ENCODE peak calls at places on chromosomes 2 and 18, in ten cellular contexts. One of them, this sample, is unnamed.

GRCh38 chr2:190964170-190964795 is 49.7 kb downstream of the STAT1 start:
- DNase-seq in stomach: no peak
- DNase-seq in K562: no peak
- DNase-seq in suprapubic skin: no peak
- DNase-seq in HL-60: no peak
- DNase-seq in upper lobe of left lung: no peak
- DNase-seq in transverse colon: no peak
- DNase-seq in sigmoid colon: no peak
- DNase-seq in esophagus muscularis mucosa: no peak
- DNase-seq in prostate gland: no peak
- DNase-seq in this sample: no peak

GRCh38 chr2:165369131-165369935 is 100.2 kb upstream of the CSRNP3 start:
- DNase-seq in stomach: peak; percentile 56
- DNase-seq in K562: no peak
- DNase-seq in suprapubic skin: no peak
- DNase-seq in HL-60: no peak
- DNase-seq in upper lobe of left lung: peak; percentile 48
- DNase-seq in transverse colon: no peak
- DNase-seq in sigmoid colon: no peak
- DNase-seq in esophagus muscularis mucosa: no peak
- DNase-seq in prostate gland: peak; percentile 50
- DNase-seq in this sample: no peak

GRCh38 chr2:218419630-218420216 is 800 bp downstream of the VIL1 start:
- DNase-seq in stomach: no peak
- DNase-seq in K562: no peak
- DNase-seq in suprapubic skin: no peak
- DNase-seq in HL-60: no peak
- DNase-seq in upper lobe of left lung: no peak
- DNase-seq in transverse colon: no peak
- DNase-seq in sigmoid colon: no peak
- DNase-seq in esophagus muscularis mucosa: no peak
- DNase-seq in prostate gland: no peak
- DNase-seq in this sample: no peak

GRCh38 chr2:53450885-53451284 is 316.7 kb upstream of the CHAC2 start:
- DNase-seq in stomach: no peak
- DNase-seq in K562: no peak
- DNase-seq in suprapubic skin: no peak
- DNase-seq in HL-60: no peak
- DNase-seq in upper lobe of left lung: peak; percentile 28
- DNase-seq in transverse colon: peak; percentile 11
- DNase-seq in sigmoid colon: no peak
- DNase-seq in esophagus muscularis mucosa: no peak
- DNase-seq in prostate gland: no peak
- DNase-seq in this sample: no peak

GRCh38 chr2:153808675-153809074 is 63.0 kb upstream of the GALNT13 start:
- DNase-seq in stomach: no peak
- DNase-seq in K562: no peak
- DNase-seq in suprapubic skin: no peak
- DNase-seq in HL-60: no peak
- DNase-seq in upper lobe of left lung: no peak
- DNase-seq in transverse colon: no peak
- DNase-seq in sigmoid colon: no peak
- DNase-seq in esophagus muscularis mucosa: no peak
- DNase-seq in prostate gland: no peak
- DNase-seq in this sample: no peak

GRCh38 chr2:159982842-159983785 is 79.3 kb downstream of the PLA2R1 start:
- DNase-seq in stomach: no peak
- DNase-seq in K562: no peak
- DNase-seq in suprapubic skin: no peak
- DNase-seq in HL-60: no peak
- DNase-seq in upper lobe of left lung: no peak
- DNase-seq in transverse colon: no peak
- DNase-seq in sigmoid colon: no peak
- DNase-seq in esophagus muscularis mucosa: no peak
- DNase-seq in prostate gland: no peak
- DNase-seq in this sample: no peak

GRCh38 chr2:154495455-154495868 is 203.0 kb upstream of the KCNJ3 start:
- DNase-seq in stomach: no peak
- DNase-seq in K562: no peak
- DNase-seq in suprapubic skin: no peak
- DNase-seq in HL-60: no peak
- DNase-seq in upper lobe of left lung: no peak
- DNase-seq in transverse colon: no peak
- DNase-seq in sigmoid colon: no peak
- DNase-seq in esophagus muscularis mucosa: no peak
- DNase-seq in prostate gland: no peak
- DNase-seq in this sample: no peak

GRCh38 chr2:120619579-120619978 is 116.1 kb upstream of the GLI2 start:
- DNase-seq in stomach: no peak
- DNase-seq in K562: no peak
- DNase-seq in suprapubic skin: no peak
- DNase-seq in HL-60: no peak
- DNase-seq in upper lobe of left lung: no peak
- DNase-seq in transverse colon: no peak
- DNase-seq in sigmoid colon: no peak
- DNase-seq in esophagus muscularis mucosa: no peak
- DNase-seq in prostate gland: no peak
- DNase-seq in this sample: no peak

GRCh38 chr2:237486334-237486818 is 675 bp upstream of the MLPH start:
- DNase-seq in stomach: no peak
- DNase-seq in K562: no peak
- DNase-seq in suprapubic skin: no peak
- DNase-seq in HL-60: no peak
- DNase-seq in upper lobe of left lung: peak; percentile 23
- DNase-seq in transverse colon: no peak
- DNase-seq in sigmoid colon: no peak
- DNase-seq in esophagus muscularis mucosa: no peak
- DNase-seq in prostate gland: no peak
- DNase-seq in this sample: no peak

GRCh38 chr2:47512581-47513083 is 109.7 kb downstream of the MSH2 start:
- DNase-seq in stomach: no peak
- DNase-seq in K562: peak; percentile 58
- DNase-seq in suprapubic skin: no peak
- DNase-seq in HL-60: peak; percentile 38
- DNase-seq in upper lobe of left lung: no peak
- DNase-seq in transverse colon: no peak
- DNase-seq in sigmoid colon: no peak
- DNase-seq in esophagus muscularis mucosa: no peak
- DNase-seq in prostate gland: no peak
- DNase-seq in this sample: no peak

DNA sequence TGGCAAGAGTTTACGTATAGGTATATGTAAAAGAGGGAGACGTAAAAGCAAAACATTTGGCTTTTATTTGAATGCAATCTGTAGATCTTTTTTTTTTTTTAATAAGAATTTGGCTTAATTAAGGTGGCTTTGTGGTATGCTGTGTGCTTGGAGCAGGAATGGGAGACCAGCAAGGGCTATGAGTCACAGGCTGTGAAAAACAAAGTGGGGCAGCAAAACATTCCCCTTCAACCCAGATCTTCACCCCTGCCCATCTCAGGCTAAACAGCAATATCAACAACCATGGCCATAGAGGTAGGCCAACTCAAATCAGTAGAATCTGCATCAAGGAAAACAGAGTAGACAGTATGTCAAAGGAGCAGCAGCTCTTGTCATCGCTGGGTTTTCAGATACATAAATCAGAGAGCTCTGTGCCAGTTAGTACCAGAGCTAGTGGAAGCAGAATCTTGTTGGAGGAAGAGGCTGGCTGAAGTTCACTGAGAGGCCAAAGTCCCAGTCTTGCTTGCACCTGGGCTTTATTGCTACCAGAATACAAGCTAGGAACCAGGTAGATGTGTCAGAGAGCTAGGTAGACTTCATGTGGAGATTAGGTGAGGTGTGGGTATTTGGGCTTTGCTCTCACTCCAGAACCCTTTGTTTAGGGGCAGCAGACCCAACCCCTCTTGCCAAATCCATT is 191.5 kb upstream of the FANCL start:
- DNase-seq in stomach: no peak
- DNase-seq in K562: no peak
- DNase-seq in suprapubic skin: no peak
- DNase-seq in HL-60: no peak
- DNase-seq in upper lobe of left lung: no peak
- DNase-seq in transverse colon: no peak
- DNase-seq in sigmoid colon: no peak
- DNase-seq in esophagus muscularis mucosa: no peak
- DNase-seq in prostate gland: no peak
- DNase-seq in this sample: no peak
- TF ChIP-seq CTCF in stomach: no peak
- TF ChIP-seq CTCF in K562: no peak
- TF ChIP-seq CTCF in suprapubic skin: no peak
- TF ChIP-seq CTCF in HL-60: no peak
- TF ChIP-seq CTCF in upper lobe of left lung: no peak
- TF ChIP-seq CTCF in transverse colon: no peak
- TF ChIP-seq CTCF in sigmoid colon: no peak
- TF ChIP-seq CTCF in esophagus muscularis mucosa: no peak
- TF ChIP-seq CTCF in prostate gland: no peak
- TF ChIP-seq CTCF in this sample: no peak

GRCh38 chr2:192123847-192124246 is 70.9 kb downstream of the TMEFF2 start:
- DNase-seq in stomach: no peak
- DNase-seq in K562: no peak
- DNase-seq in suprapubic skin: no peak
- DNase-seq in HL-60: no peak
- DNase-seq in upper lobe of left lung: no peak
- DNase-seq in transverse colon: no peak
- DNase-seq in sigmoid colon: no peak
- DNase-seq in esophagus muscularis mucosa: no peak
- DNase-seq in prostate gland: peak; percentile 15
- DNase-seq in this sample: no peak

GRCh38 chr2:192122946-192123345 is 71.8 kb downstream of the TMEFF2 start:
- DNase-seq in stomach: no peak
- DNase-seq in K562: no peak
- DNase-seq in suprapubic skin: no peak
- DNase-seq in HL-60: no peak
- DNase-seq in upper lobe of left lung: no peak
- DNase-seq in transverse colon: no peak
- DNase-seq in sigmoid colon: no peak
- DNase-seq in esophagus muscularis mucosa: no peak
- DNase-seq in prostate gland: no peak
- DNase-seq in this sample: no peak

GRCh38 chr2:192126426-192126825 is 68.3 kb downstream of the TMEFF2 start:
- DNase-seq in stomach: no peak
- DNase-seq in K562: no peak
- DNase-seq in suprapubic skin: no peak
- DNase-seq in HL-60: no peak
- DNase-seq in upper lobe of left lung: no peak
- DNase-seq in transverse colon: no peak
- DNase-seq in sigmoid colon: no peak
- DNase-seq in esophagus muscularis mucosa: no peak
- DNase-seq in prostate gland: no peak
- DNase-seq in this sample: no peak

GRCh38 chr2:192126912-192127311 is 67.8 kb downstream of the TMEFF2 start:
- DNase-seq in stomach: no peak
- DNase-seq in K562: no peak
- DNase-seq in suprapubic skin: no peak
- DNase-seq in HL-60: no peak
- DNase-seq in upper lobe of left lung: no peak
- DNase-seq in transverse colon: no peak
- DNase-seq in sigmoid colon: no peak
- DNase-seq in esophagus muscularis mucosa: no peak
- DNase-seq in prostate gland: no peak
- DNase-seq in this sample: no peak

GRCh38 chr2:192124576-192124975 is 70.2 kb downstream of the TMEFF2 start:
- DNase-seq in stomach: no peak
- DNase-seq in K562: no peak
- DNase-seq in suprapubic skin: no peak
- DNase-seq in HL-60: no peak
- DNase-seq in upper lobe of left lung: no peak
- DNase-seq in transverse colon: no peak
- DNase-seq in sigmoid colon: no peak
- DNase-seq in esophagus muscularis mucosa: no peak
- DNase-seq in prostate gland: no peak
- DNase-seq in this sample: no peak
- TF ChIP-seq POLR2AphosphoS5 in stomach: no peak
- TF ChIP-seq POLR2AphosphoS5 in K562: no peak
- TF ChIP-seq POLR2AphosphoS5 in suprapubic skin: no peak
- TF ChIP-seq POLR2AphosphoS5 in HL-60: no peak
- TF ChIP-seq POLR2AphosphoS5 in upper lobe of left lung: no peak
- TF ChIP-seq POLR2AphosphoS5 in transverse colon: no peak
- TF ChIP-seq POLR2AphosphoS5 in sigmoid colon: peak; percentile 56
- TF ChIP-seq POLR2AphosphoS5 in esophagus muscularis mucosa: no peak
- TF ChIP-seq POLR2AphosphoS5 in prostate gland: no peak
- TF ChIP-seq POLR2AphosphoS5 in this sample: no peak

DNA sequence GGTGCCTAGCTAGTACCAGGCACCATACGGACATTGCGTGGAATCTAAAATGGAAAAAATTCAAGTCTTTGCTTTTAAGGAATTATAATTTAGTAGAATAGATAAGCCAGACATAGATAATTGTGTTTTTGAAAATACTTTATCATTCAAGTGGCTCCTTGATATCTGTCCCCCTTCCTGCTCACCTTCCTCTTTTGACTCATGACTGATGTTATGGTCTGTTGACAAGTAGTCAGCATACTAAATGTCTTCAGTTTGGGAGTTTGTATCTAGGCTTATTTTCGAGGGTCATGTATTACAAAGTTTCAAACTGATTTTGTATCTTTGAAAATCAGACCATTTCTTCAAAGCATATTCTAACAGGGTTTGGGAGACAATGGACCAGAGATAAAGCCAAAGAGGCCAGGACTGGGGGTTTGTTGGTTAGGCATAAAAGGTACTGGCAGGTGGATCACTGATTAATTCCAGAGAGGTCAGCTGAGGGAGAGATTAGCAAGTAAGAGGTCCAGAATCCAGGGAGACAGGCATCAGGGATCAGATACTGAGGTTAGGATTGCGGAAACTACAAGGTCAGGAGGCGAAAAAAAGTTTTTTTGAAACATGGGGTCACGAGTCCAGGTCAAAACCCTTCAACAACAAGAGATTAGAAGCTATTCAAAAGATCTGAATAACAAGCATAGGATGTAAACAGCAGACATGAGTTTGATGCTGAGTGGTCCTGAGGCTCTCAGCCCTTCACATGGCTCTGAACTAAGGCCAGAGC is 31.5 kb upstream of the KLHL14 start:
- DNase-seq in stomach: no peak
- DNase-seq in K562: no peak
- DNase-seq in suprapubic skin: no peak
- DNase-seq in HL-60: no peak
- DNase-seq in upper lobe of left lung: no peak
- DNase-seq in transverse colon: no peak
- DNase-seq in sigmoid colon: no peak
- DNase-seq in esophagus muscularis mucosa: no peak
- DNase-seq in prostate gland: no peak
- DNase-seq in this sample: no peak
- H3K27me3 ChIP-seq in stomach: no peaks in the 10 kb centered on the region
- H3K27me3 ChIP-seq in K562: no peaks in the 10 kb centered on the region
- H3K27me3 ChIP-seq in suprapubic skin: no peaks in the 10 kb centered on the region
- H3K27me3 ChIP-seq in HL-60: no peaks in the 10 kb centered on the region
- H3K27me3 ChIP-seq in upper lobe of left lung: no peaks in the 10 kb centered on the region
- H3K27me3 ChIP-seq in transverse colon: no peaks in the 10 kb centered on the region
- H3K27me3 ChIP-seq in sigmoid colon: no peaks in the 10 kb centered on the region
- H3K27me3 ChIP-seq in esophagus muscularis mucosa: no peaks in the 10 kb centered on the region
- H3K27me3 ChIP-seq in prostate gland: no peaks in the 10 kb centered on the region
- H3K27me3 ChIP-seq in this sample: no peaks in the 10 kb centered on the region

DNA sequence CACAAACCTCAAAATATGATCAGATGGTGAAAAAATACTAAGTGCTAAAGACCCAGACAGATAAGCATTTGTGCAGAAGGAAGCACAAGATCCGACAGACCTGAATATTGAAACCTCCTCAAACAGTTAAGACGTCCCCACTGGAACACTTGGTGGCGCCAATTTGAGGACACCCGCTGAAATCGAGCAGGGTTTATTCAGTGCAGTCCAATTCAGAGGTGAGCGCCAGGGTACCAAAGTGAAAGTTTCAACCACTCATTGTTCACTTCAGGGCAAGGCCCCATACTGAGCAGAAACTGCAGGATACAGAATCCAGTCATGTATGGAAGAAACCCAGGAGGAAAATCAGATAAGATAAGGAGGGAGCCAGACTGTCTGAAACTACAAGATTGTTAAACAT is 417.6 kb downstream of the LRRTM4 start:
- DNase-seq in stomach: no peak
- DNase-seq in K562: no peak
- DNase-seq in suprapubic skin: no peak
- DNase-seq in HL-60: no peak
- DNase-seq in upper lobe of left lung: no peak
- DNase-seq in transverse colon: no peak
- DNase-seq in sigmoid colon: no peak
- DNase-seq in esophagus muscularis mucosa: no peak
- DNase-seq in prostate gland: no peak
- DNase-seq in this sample: no peak
- TF ChIP-seq CTCF in stomach: no peak
- TF ChIP-seq CTCF in K562: no peak
- TF ChIP-seq CTCF in suprapubic skin: no peak
- TF ChIP-seq CTCF in HL-60: no peak
- TF ChIP-seq CTCF in upper lobe of left lung: no peak
- TF ChIP-seq CTCF in transverse colon: no peak
- TF ChIP-seq CTCF in sigmoid colon: no peak
- TF ChIP-seq CTCF in esophagus muscularis mucosa: no peak
- TF ChIP-seq CTCF in prostate gland: no peak
- TF ChIP-seq CTCF in this sample: no peak